ENCODE peak calls at places on chromosomes 12 and 14, in five cellular contexts. Q is effector memory CD4-positive, alpha-beta T cell; W is tibial nerve; H is transverse colon; D is lung. V is an unnamed sample.

GRCh38 chr12:52274521-52274920 is at the start of gene KRT86:
- DNase-seq in H (no peak), W (no peak), Q (no peak), D (no peak), V (no peak)

GRCh38 chr12:32889073-32889760 is 7.4 kb downstream of the PKP2 start:
- DNase-seq in Q (no peak), W (no peak), H (no peak), D (no peak), V (no peak)

GRCh38 chr14:93564918-93565317 is 134.2 kb downstream of the UNC79 start:
- DNase-seq in Q (no peak), H (no peak), W (no peak), D (no peak), V (no peak)

GRCh38 chr12:53829130-53829529 is 77.4 kb upstream of the CISTR start:
- DNase-seq in H (no peak), Q (no peak), W (no peak), D (no peak), V (no peak)

GRCh38 chr14:68510201-68510600 is 282.7 kb downstream of the ZFP36L1 start:
- DNase-seq in W (peak; percentile 80), H (no peak), Q (no peak), D (no peak), V (peak; percentile 67)

GRCh38 chr14:80212025-80212402 is 710 bp upstream of the DIO2 start:
- DNase-seq in D (no peak), W (no peak), H (no peak), Q (no peak), V (no peak)

GRCh38 chr14:104585966-104586702 is 6.6 kb downstream of the C14orf180 start:
- DNase-seq in W (no peak), H (no peak), D (no peak), Q (no peak), V (no peak)

GRCh38 chr14:63275611-63276010 is 43.1 kb downstream of the GPHB5 start:
- DNase-seq in D (no peak), Q (no peak), H (no peak), W (no peak), V (no peak)

GRCh38 chr12:106178582-106178981 is 39.8 kb upstream of the NUAK1 start:
- DNase-seq in Q (no peak), W (no peak), H (no peak), D (no peak), V (no peak)

GRCh38 chr14:55073856-55074255 is 22.4 kb downstream of the MAPK1IP1L start:
- DNase-seq in Q (no peak), H (no peak), D (no peak), W (no peak), V (no peak)

GRCh38 chr12:126051611-126052107 is 986.4 kb downstream of the AACS start:
- DNase-seq in W (no peak), D (no peak), Q (no peak), H (no peak), V (no peak)

GRCh38 chr12:62259311-62259992 is 752 bp upstream of the USP15 start:
- DNase-seq in D (no peak), W (no peak), Q (no peak), H (peak; percentile 10), V (no peak)
- H3K4me1 ChIP-seq in D (peaks cover 16% of the 10 kb centered on the region), W (peaks cover 49% of the 10 kb centered on the region), Q (no peaks in the 10 kb centered on the region), H (peaks cover 42% of the 10 kb centered on the region), V (peaks cover 33% of the 10 kb centered on the region)

GRCh38 chr12:124387510-124387855 is 92.6 kb downstream of the RFLNA start:
- DNase-seq in D (peak; percentile 47), H (no peak), Q (no peak), W (no peak), V (peak; percentile 95)
- H3K4me3 ChIP-seq in D (no peak overlapping the region), H (peak overlapping the region; percentile 45), Q (no peak overlapping the region), W (peak overlapping the region; percentile 59), V (peak overlapping the region; percentile 79)

GRCh38 chr12:120235369-120236123 is 30.0 kb downstream of the PXN start:
- DNase-seq in H (no peak), Q (no peak), W (no peak), D (no peak), V (no peak)
- H3K4me1 ChIP-seq in H (peaks cover 100% of the 10 kb centered on the region), Q (peaks cover 69% of the 10 kb centered on the region), W (peaks cover 100% of the 10 kb centered on the region), D (peaks cover 54% of the 10 kb centered on the region), V (peaks cover 98% of the 10 kb centered on the region)

GRCh38 chr12:43551971-43552559 is at the start of gene ADAMTS20:
- DNase-seq in Q (no peak), H (no peak), W (no peak), D (no peak), V (no peak)

GRCh38 chr12:43551271-43551970 is 582 bp downstream of the ADAMTS20 start:
- DNase-seq in W (no peak), D (no peak), H (no peak), Q (no peak), V (no peak)

GRCh38 chr12:43556057-43556456 is 4.1 kb upstream of the ADAMTS20 start:
- DNase-seq in D (no peak), Q (no peak), H (no peak), W (no peak), V (no peak)

GRCh38 chr12:43550831-43551270 is 1.2 kb downstream of the ADAMTS20 start:
- DNase-seq in D (no peak), Q (no peak), H (no peak), W (no peak), V (no peak)
- H3K4me3 ChIP-seq in D (no peak overlapping the region), Q (no peak overlapping the region), H (no peak overlapping the region), W (no peak overlapping the region), V (no peak overlapping the region)

GRCh38 chr12:46364300-46364696 is 8.3 kb downstream of the SLC38A2 start:
- DNase-seq in D (no peak), W (no peak), Q (no peak), H (no peak), V (no peak)
- H3K4me1 ChIP-seq in D (peaks cover 13% of the 10 kb centered on the region), W (peaks cover 94% of the 10 kb centered on the region), Q (peaks cover 17% of the 10 kb centered on the region), H (peaks cover 88% of the 10 kb centered on the region), V (peaks cover 80% of the 10 kb centered on the region)